ENCODE peak calls at places on chromosomes 3 and 15, in nine cellular contexts. S is AG09309; F is stimulated activated CD8-positive, alpha-beta memory T cell treated with anti-CD3 and anti-CD28 coated beads, Interleukin-4, amount 100 ng/mL, for 24 hours; R is neural crest cell; Z is stomach; N is activated CD4-positive, alpha-beta memory T cell treated with anti-CD3 and anti-CD28 coated beads, Interleukin-2, amount 10 ng/mL, durations not matched to agents 7 days and 5 days; Q is omental fat pad; E is AG08395; X is ELR. V is an unnamed sample.

GRCh38 chr3:74897006-74897405 is 282.5 kb upstream of the CNTN3 start:
- DNase-seq in S (no peak), F (no peak), R (no peak), Z (no peak), N (no peak), Q (no peak), E (peak), X (peak), V (no peak)

GRCh38 chr15:49888727-49889126 is 230.3 kb downstream of the ATP8B4 start:
- DNase-seq in S (no peak), F (no peak), R (no peak), Z (no peak), N (no peak), Q (no peak), E (no peak), X (no peak), V (no peak)

GRCh38 chr3:134149286-134149685 is 101.4 kb downstream of the RYK start:
- DNase-seq in S (peak), F (no peak), R (no peak), Z (no peak), N (no peak), Q (no peak), E (no peak), X (no peak), V (no peak)

GRCh38 chr3:61559108-61559731 is 2.2 kb upstream of the PTPRG start:
- DNase-seq in S (no peak), F (no peak), R (no peak), Z (no peak), N (no peak), Q (no peak), E (no peak), X (peak), V (no peak)

GRCh38 chr3:50587806-50588758 is 18.8 kb downstream of the HEMK1 start:
- DNase-seq in S (no peak), F (peak), R (no peak), Z (no peak), N (peak), Q (no peak), E (no peak), X (no peak), V (no peak)

GRCh38 chr15:31062310-31062964 is 39.1 kb downstream of the TRPM1 start:
- DNase-seq in S (peak), F (no peak), R (no peak), Z (no peak), N (no peak), Q (no peak), E (peak), X (no peak), V (no peak)

GRCh38 chr3:127093312-127093711 is 99.6 kb upstream of the PRR23E start:
- DNase-seq in S (no peak), F (no peak), R (no peak), Z (no peak), N (no peak), Q (no peak), E (no peak), X (no peak), V (no peak)

GRCh38 chr3:50388021-50388719 is 28.8 kb upstream of the TMEM115 start:
- DNase-seq in S (no peak), F (no peak), R (no peak), Z (no peak), N (no peak), Q (no peak), E (peak), X (no peak), V (no peak)

GRCh38 chr15:58522391-58522790 is 90.6 kb downstream of the LIPC start:
- DNase-seq in S (no peak), F (no peak), R (no peak), Z (no peak), N (no peak), Q (no peak), E (no peak), X (no peak), V (no peak)

GRCh38 chr15:91283155-91283554 is 183.1 kb downstream of the SV2B start:
- DNase-seq in S (no peak), F (no peak), R (no peak), Z (no peak), N (no peak), Q (no peak), E (no peak), X (no peak), V (no peak)

GRCh38 chr3:72179107-72179464 is 394.1 kb upstream of the PROK2 start:
- DNase-seq in S (no peak), F (no peak), R (no peak), Z (no peak), N (no peak), Q (no peak), E (no peak), X (no peak), V (no peak)

GRCh38 chr15:99408236-99409096 is 157.2 kb downstream of the LRRC28 start:
- DNase-seq in S (peak), F (no peak), R (no peak), Z (no peak), N (no peak), Q (no peak), E (peak), X (no peak), V (no peak)

GRCh38 chr15:66912001-66912400 is 153.4 kb upstream of the SMAD3 start:
- DNase-seq in S (no peak), F (no peak), R (no peak), Z (no peak), N (peak), Q (no peak), E (no peak), X (no peak), V (no peak)

GRCh38 chr3:128452120-128452519 is 14.6 kb downstream of the DNAJB8 start:
- DNase-seq in S (no peak), F (no peak), R (no peak), Z (no peak), N (no peak), Q (no peak), E (no peak), X (no peak), V (no peak)

GRCh38 chr15:100931143-100931890 is 12.2 kb downstream of the LRRK1 start:
- DNase-seq in S (no peak), F (no peak), R (no peak), Z (no peak), N (no peak), Q (no peak), E (no peak), X (no peak), V (no peak)

GRCh38 chr3:12178091-12178820 is 19.5 kb upstream of the TIMP4 start:
- DNase-seq in S (no peak), F (no peak), R (no peak), Z (peak), N (no peak), Q (peak), E (peak), X (peak), V (no peak)

GRCh38 chr3:188434594-188434993 is 280.6 kb downstream of the LPP start:
- DNase-seq in S (no peak), F (no peak), R (no peak), Z (no peak), N (no peak), Q (no peak), E (no peak), X (peak), V (no peak)

GRCh38 chr15:74403981-74404563 is 29.7 kb downstream of the SEMA7A start:
- DNase-seq in S (no peak), F (no peak), R (no peak), Z (no peak), N (no peak), Q (no peak), E (no peak), X (no peak), V (no peak)

GRCh38 chr3:15313461-15313860 is 18.9 kb downstream of the SH3BP5 start:
- DNase-seq in S (no peak), F (no peak), R (no peak), Z (no peak), N (no peak), Q (no peak), E (no peak), X (no peak), V (no peak)

GRCh38 chr3:101849714-101850326 is 506 bp downstream of the NFKBIZ start:
- DNase-seq in S (no peak), F (peak), R (no peak), Z (peak), N (peak), Q (no peak), E (peak), X (peak), V (peak)

GRCh38 chr3:37819591-37819990 is 42.1 kb upstream of the CTDSPL start:
- DNase-seq in S (no peak), F (no peak), R (no peak), Z (no peak), N (no peak), Q (no peak), E (no peak), X (no peak), V (no peak)

GRCh38 chr3:195103623-195104022 is 167.3 kb downstream of the XXYLT1 start:
- DNase-seq in S (no peak), F (no peak), R (no peak), Z (no peak), N (no peak), Q (no peak), E (no peak), X (no peak), V (no peak)

GRCh38 chr3:140298043-140298442 is 363.1 kb downstream of the CLSTN2 start:
- DNase-seq in S (no peak), F (no peak), R (no peak), Z (no peak), N (no peak), Q (no peak), E (no peak), X (no peak), V (no peak)

GRCh38 chr3:12345141-12345561 is 56.3 kb downstream of the PPARG start:
- DNase-seq in S (no peak), F (no peak), R (no peak), Z (no peak), N (no peak), Q (no peak), E (peak), X (peak), V (no peak)

GRCh38 chr15:94972314-94972713 is 741.0 kb downstream of the MCTP2 start:
- DNase-seq in S (no peak), F (no peak), R (no peak), Z (no peak), N (no peak), Q (no peak), E (peak), X (no peak), V (no peak)

GRCh38 chr3:138078901-138079344 is 36.5 kb downstream of the DZIP1L start:
- DNase-seq in S (peak), F (no peak), R (no peak), Z (no peak), N (no peak), Q (no peak), E (peak), X (peak), V (peak)

GRCh38 chr15:90552162-90552928 is 22.6 kb downstream of the CRTC3 start:
- DNase-seq in S (peak), F (no peak), R (no peak), Z (no peak), N (no peak), Q (no peak), E (peak), X (peak), V (no peak)

GRCh38 chr15:39593071-39594055 is 12.5 kb downstream of the THBS1 start:
- DNase-seq in S (peak), F (no peak), R (no peak), Z (no peak), N (no peak), Q (no peak), E (no peak), X (no peak), V (no peak)

GRCh38 chr3:38274864-38275649 is 7.0 kb upstream of the SLC22A14 start:
- DNase-seq in S (no peak), F (no peak), R (no peak), Z (no peak), N (no peak), Q (no peak), E (no peak), X (no peak), V (no peak)

GRCh38 chr15:34011476-34011875 is 27.5 kb downstream of the AVEN start:
- DNase-seq in S (no peak), F (no peak), R (no peak), Z (no peak), N (no peak), Q (no peak), E (no peak), X (no peak), V (no peak)

GRCh38 chr3:129001101-129001816 is at the start of gene EFCC1:
- DNase-seq in S (no peak), F (no peak), R (peak), Z (no peak), N (no peak), Q (no peak), E (no peak), X (peak), V (no peak)

GRCh38 chr15:55685292-55685691 is 57.7 kb downstream of the PRTG start:
- DNase-seq in S (peak), F (no peak), R (no peak), Z (no peak), N (no peak), Q (no peak), E (no peak), X (no peak), V (no peak)

GRCh38 chr3:48423883-48424695 is 5.8 kb downstream of the PLXNB1 start:
- DNase-seq in S (no peak), F (no peak), R (no peak), Z (no peak), N (no peak), Q (no peak), E (no peak), X (no peak), V (no peak)

GRCh38 chr3:65144791-65145355 is 457.1 kb upstream of the ADAMTS9 start:
- DNase-seq in S (peak), F (no peak), R (no peak), Z (no peak), N (no peak), Q (no peak), E (peak), X (no peak), V (no peak)

GRCh38 chr3:37544869-37545352 is 316.8 kb upstream of the CTDSPL start:
- DNase-seq in S (no peak), F (no peak), R (no peak), Z (no peak), N (no peak), Q (no peak), E (no peak), X (no peak), V (no peak)

GRCh38 chr3:157274644-157275137 is 114.7 kb upstream of the CCNL1 start:
- DNase-seq in S (peak), F (no peak), R (no peak), Z (no peak), N (no peak), Q (no peak), E (no peak), X (no peak), V (no peak)